ENCODE peak calls at places on chromosomes 4 and X, in six cellular contexts. R, M, D, A, W and T are unnamed samples.

GRCh38 chr4:146742416-146742815 is 103.7 kb downstream of the POU4F2 start:
- DNase-seq in D (no peak), R (no peak), W (no peak), A (no peak), M (no peak), T (no peak)

GRCh38 chrX:3638280-3638873 is 75.1 kb downstream of the PRKX start:
- DNase-seq in R (peak), A (peak), W (no peak), D (no peak), M (peak), T (peak)

GRCh38 chr4:113293673-113294072 is 244.2 kb downstream of the ANK2 start:
- DNase-seq in R (no peak), M (no peak), D (no peak), A (no peak), W (no peak), T (no peak)

GRCh38 chrX:70508296-70508911 is 63.8 kb downstream of the DLG3 start:
- DNase-seq in D (no peak), A (no peak), W (no peak), R (no peak), M (no peak), T (peak)

GRCh38 chr4:16764622-16765021 is 133.8 kb downstream of the LDB2 start:
- DNase-seq in W (no peak), A (no peak), M (no peak), R (no peak), D (no peak), T (peak)

GRCh38 chr4:183035726-183036415 is 63.2 kb upstream of the WWC2 start:
- DNase-seq in M (no peak), A (no peak), R (no peak), D (no peak), W (no peak), T (no peak)

GRCh38 chr4:165864228-165864627 is 8.8 kb upstream of the TLL1 start:
- DNase-seq in D (no peak), R (no peak), A (no peak), M (no peak), W (no peak), T (no peak)

GRCh38 chr4:186557486-186557885 is 2.1 kb upstream of the MTNR1A start:
- DNase-seq in R (peak), D (no peak), A (no peak), M (no peak), W (no peak), T (peak)

GRCh38 chr4:87209696-87210095 is 10.7 kb downstream of the KLHL8 start:
- DNase-seq in M (no peak), W (no peak), A (no peak), D (no peak), R (peak), T (no peak)

GRCh38 chr4:173243321-173243720 is 74.7 kb downstream of the GALNT7 start:
- DNase-seq in A (no peak), W (peak), D (no peak), R (peak), M (no peak), T (peak)

GRCh38 chr4:107500551-107500950 is 219.5 kb downstream of the PAPSS1 start:
- DNase-seq in R (no peak), D (no peak), W (no peak), M (no peak), A (no peak), T (no peak)

GRCh38 chr4:112099701-112100289 is 45.5 kb upstream of the FAM241A start:
- DNase-seq in R (peak), A (no peak), M (peak), W (peak), D (no peak), T (peak)

GRCh38 chr4:129059028-129059427 is 34.3 kb downstream of the SCLT1 start:
- DNase-seq in A (no peak), D (no peak), R (no peak), W (no peak), M (no peak), T (no peak)

GRCh38 chr4:138242076-138242829 is at the start of gene SLC7A11:
- DNase-seq in W (peak), M (peak), R (peak), A (no peak), D (no peak), T (peak)

GRCh38 chrX:118847676-118848075 is 24.1 kb downstream of the ZCCHC12 start:
- DNase-seq in M (peak), W (no peak), D (no peak), R (peak), A (no peak), T (peak)

GRCh38 chr4:184814686-184815045 is 11.1 kb downstream of the ACSL1 start:
- DNase-seq in R (no peak), W (no peak), M (no peak), D (no peak), A (no peak), T (peak)

GRCh38 chr4:87243426-87244053 is 23.1 kb upstream of the KLHL8 start:
- DNase-seq in R (peak), A (no peak), M (no peak), D (no peak), W (no peak), T (no peak)

GRCh38 chr4:7361256-7361655 is 73.5 kb downstream of the PSAPL1 start:
- DNase-seq in W (no peak), D (no peak), A (no peak), R (no peak), M (no peak), T (no peak)

GRCh38 chrX:118221257-118221656 is 104.6 kb upstream of the KLHL13 start:
- DNase-seq in W (no peak), D (no peak), R (no peak), A (no peak), M (no peak), T (no peak)

GRCh38 chr4:139889194-139889762 is 223.7 kb downstream of the MGST2 start:
- DNase-seq in D (no peak), A (no peak), R (no peak), W (no peak), M (no peak), T (no peak)

GRCh38 chr4:42555828-42556227 is 101.1 kb downstream of the ATP8A1 start:
- DNase-seq in W (no peak), R (no peak), A (no peak), M (no peak), D (no peak), T (peak)

GRCh38 chr4:89661490-89661889 is 175.5 kb downstream of the SNCA start:
- DNase-seq in D (no peak), M (no peak), R (peak), A (no peak), W (no peak), T (peak)

GRCh38 chr4:87093443-87094123 is 126.8 kb downstream of the KLHL8 start:
- DNase-seq in W (no peak), A (no peak), R (peak), D (no peak), M (peak), T (peak)

GRCh38 chr4:103046416-103047290 is 27.1 kb upstream of the SLC9B1 start:
- DNase-seq in D (no peak), R (peak), A (no peak), M (peak), W (no peak), T (peak)

GRCh38 chrX:33194876-33195433 is 16.4 kb downstream of the DMD start:
- DNase-seq in R (peak), M (no peak), A (no peak), W (no peak), D (no peak), T (peak)

GRCh38 chr4:55707507-55707906 is 71.4 kb upstream of the NMU start:
- DNase-seq in A (no peak), W (no peak), R (no peak), M (no peak), D (no peak), T (no peak)

GRCh38 chr4:88211473-88212252 is 53.2 kb upstream of the ABCG2 start:
- DNase-seq in A (no peak), W (peak), M (peak), R (peak), D (no peak), T (peak)

GRCh38 chr4:182924497-182924896 is 7.3 kb upstream of the DCTD start:
- DNase-seq in D (no peak), M (no peak), R (peak), A (no peak), W (no peak), T (peak)

GRCh38 chr4:173420324-173420752 is 21.4 kb upstream of the SCRG1 start:
- DNase-seq in R (no peak), D (no peak), A (no peak), M (peak), W (no peak), T (peak)

GRCh38 chr4:6263541-6264540 is 5.8 kb upstream of the WFS1 start:
- DNase-seq in W (no peak), A (no peak), M (no peak), R (peak), D (no peak), T (peak)

GRCh38 chrX:131802836-131803626 is 220.1 kb upstream of the STK26 start:
- DNase-seq in M (no peak), D (no peak), W (no peak), A (no peak), R (no peak), T (no peak)

GRCh38 chr4:5511791-5512190 is 196.6 kb downstream of the EVC2 start:
- DNase-seq in A (no peak), W (no peak), R (peak), D (no peak), M (no peak), T (peak)

GRCh38 chr4:68732653-68733466 is 62.4 kb upstream of the UGT2B15 start:
- DNase-seq in R (peak), M (no peak), A (no peak), W (no peak), D (no peak), T (no peak)

GRCh38 chrX:133543654-133544053 is 128.4 kb upstream of the GPC4 start:
- DNase-seq in A (no peak), M (no peak), W (no peak), R (no peak), D (no peak), T (no peak)

GRCh38 chrX:15758140-15758539 is 20.1 kb downstream of the CA5B start:
- DNase-seq in R (no peak), M (no peak), W (no peak), A (no peak), D (no peak), T (no peak)

GRCh38 chrX:1500701-1501624 is 36.0 kb downstream of the P2RY8 start:
- DNase-seq in R (no peak), M (no peak), W (no peak), A (no peak), D (no peak), T (no peak)

GRCh38 chr4:38114435-38114834 is 154.2 kb downstream of the PTTG2 start:
- DNase-seq in A (no peak), W (no peak), D (no peak), R (no peak), M (no peak), T (no peak)